ENCODE peak calls at places on chromosomes 2 and 18, in nine cellular contexts. L is kidney epithelial cell; K is stimulated activated CD4-positive, alpha-beta T cell treated with anti-CD3 and anti-CD28 coated beads, Interleukin-4, amount 100 ng/mL, for 24 hours; C is esophagus squamous epithelium; U is fibroblast of the aortic adventitia; I is occipital lobe; N is activated naive CD4-positive, alpha-beta T cell treated with anti-CD3 and anti-CD28 coated beads, Interleukin-2, amount 10 ng/mL, durations not matched to agents 7 days and 5 days; A is neural progenitor cell; V is activated CD4-positive, alpha-beta T cell treated with anti-CD3 and anti-CD28 coated beads, Interleukin-2, amount 10 ng/mL, durations not matched to agents 7 days and 5 days. X is an unnamed sample.

GRCh38 chr18:66553824-66554223 is 50.1 kb downstream of the CDH19 start:
- DNase-seq in U (no peak), L (no peak), I (no peak), K (no peak), A (no peak), C (no peak), V (no peak), N (no peak), X (peak; percentile 26)

GRCh38 chr2:232667989-232668583 is 29.0 kb upstream of the GIGYF2 start:
- DNase-seq in V (no peak), K (no peak), U (no peak), L (no peak), I (peak; percentile 36), A (peak; percentile 17), N (no peak), C (no peak), X (no peak)

GRCh38 chr2:157891630-157892016 is 15.5 kb upstream of the ACVR1 start:
- DNase-seq in U (no peak), N (no peak), I (no peak), V (no peak), C (no peak), A (no peak), K (no peak), L (no peak), X (no peak)

GRCh38 chr2:240623531-240624010 is 1.7 kb upstream of the GPR35 start:
- DNase-seq in C (no peak), U (no peak), V (no peak), N (peak; percentile 20), A (no peak), I (no peak), K (no peak), L (no peak), X (no peak)

GRCh38 chr18:48530399-48531081 is 8.3 kb upstream of the CTIF start:
- DNase-seq in I (no peak), K (no peak), C (no peak), L (no peak), N (no peak), U (no peak), V (no peak), A (no peak), X (no peak)

GRCh38 chr2:226799976-226800940 is 638 bp upstream of the IRS1 start:
- DNase-seq in A (peak; percentile 30), I (peak; percentile 70), C (no peak), L (no peak), K (no peak), U (peak; percentile 15), V (no peak), N (no peak), X (no peak)

GRCh38 chr18:21109936-21110666 is 1.5 kb downstream of the ROCK1 start:
- DNase-seq in L (no peak), I (no peak), C (no peak), V (no peak), K (no peak), U (no peak), N (no peak), A (no peak), X (no peak)

GRCh38 chr2:118832791-118833715 is 14.4 kb downstream of the EN1 start:
- DNase-seq in U (no peak), I (no peak), K (no peak), A (peak; percentile 62), C (no peak), N (no peak), L (no peak), V (no peak), X (no peak)

GRCh38 chr2:233832869-233833812 is 21.2 kb downstream of the HJURP start:
- DNase-seq in A (peak; percentile 85), U (peak; percentile 88), K (no peak), V (no peak), L (peak; percentile 26), I (no peak), N (peak; percentile 16), C (no peak), X (peak; percentile 43)

GRCh38 chr2:239252433-239253200 is 148.2 kb downstream of the HDAC4 start:
- DNase-seq in L (no peak), I (no peak), N (no peak), C (no peak), A (no peak), K (no peak), U (peak; percentile 31), V (no peak), X (no peak)

GRCh38 chr2:191249131-191249813 is 4.1 kb downstream of the MYO1B start:
- DNase-seq in N (no peak), V (no peak), L (no peak), U (peak; percentile 34), K (no peak), A (no peak), C (no peak), I (no peak), X (no peak)

GRCh38 chr2:28348149-28348567 is 44.5 kb upstream of the FOSL2 start:
- DNase-seq in I (no peak), K (peak; percentile 45), N (peak; percentile 78), C (no peak), V (peak; percentile 65), A (no peak), U (no peak), L (no peak), X (no peak)

GRCh38 chr2:40034198-40034597 is 255.1 kb upstream of the THUMPD2 start:
- DNase-seq in I (no peak), C (no peak), A (no peak), K (no peak), L (no peak), V (no peak), N (no peak), U (peak; percentile 70), X (peak; percentile 88)

GRCh38 chr2:113203901-113204519 is 30.2 kb downstream of the PSD4 start:
- DNase-seq in L (no peak), C (no peak), I (peak; percentile 15), A (peak; percentile 85), V (peak; percentile 80), K (peak; percentile 82), N (peak; percentile 84), U (peak; percentile 72), X (no peak)

GRCh38 chr18:21805771-21806366 is 65.3 kb downstream of the MIB1 start:
- DNase-seq in L (no peak), K (no peak), A (no peak), C (no peak), I (no peak), U (peak; percentile 13), V (no peak), N (no peak), X (no peak)

GRCh38 chr2:172049721-172050120 is 35.6 kb upstream of the DLX1 start:
- DNase-seq in N (no peak), I (no peak), K (no peak), C (no peak), V (no peak), L (no peak), U (no peak), A (no peak), X (no peak)

GRCh38 chr2:64604929-64605550 is 48.7 kb downstream of the SERTAD2 start:
- DNase-seq in K (no peak), N (peak; percentile 14), I (no peak), U (peak; percentile 83), A (no peak), C (no peak), V (no peak), L (no peak), X (no peak)

GRCh38 chr2:185813707-185814106 is 75.1 kb downstream of the FSIP2 start:
- DNase-seq in L (no peak), I (no peak), U (no peak), N (no peak), A (no peak), C (no peak), K (no peak), V (no peak), X (no peak)

GRCh38 chr2:47386551-47386950 is 16.4 kb upstream of the MSH2 start:
- DNase-seq in A (no peak), L (no peak), I (no peak), V (no peak), U (no peak), C (no peak), K (no peak), N (no peak), X (no peak)

GRCh38 chr2:33598472-33599174 is 476 bp downstream of the FAM98A start:
- DNase-seq in C (peak; percentile 11), I (no peak), V (peak; percentile 44), N (peak; percentile 60), U (peak; percentile 40), A (peak; percentile 52), K (peak; percentile 52), L (no peak), X (no peak)

GRCh38 chr2:138010890-138011289 is 46.6 kb downstream of the HNMT start:
- DNase-seq in N (no peak), C (no peak), L (no peak), I (no peak), V (no peak), U (no peak), A (no peak), K (no peak), X (no peak)

GRCh38 chr2:28084564-28084963 is 194.0 kb downstream of the BABAM2 start:
- DNase-seq in V (no peak), A (no peak), N (no peak), K (no peak), C (no peak), U (no peak), L (no peak), I (no peak), X (no peak)

GRCh38 chr2:182132605-182133004 is 147.0 kb downstream of the PPP1R1C start:
- DNase-seq in U (peak; percentile 35), I (no peak), A (no peak), V (no peak), L (no peak), K (no peak), N (no peak), C (no peak), X (no peak)

GRCh38 chr2:203155406-203155805 is 83.4 kb upstream of the CYP20A1 start:
- DNase-seq in N (peak; percentile 36), V (peak; percentile 35), C (no peak), I (no peak), U (no peak), L (no peak), A (no peak), K (no peak), X (no peak)

GRCh38 chr2:25960920-25961319 is 21.4 kb downstream of the KIF3C start:
- DNase-seq in V (no peak), L (no peak), K (no peak), N (no peak), C (no peak), U (peak; percentile 57), A (no peak), I (no peak), X (no peak)

GRCh38 chr2:222919841-222920609 is 59.2 kb downstream of the ACSL3 start:
- DNase-seq in K (no peak), I (no peak), L (peak; percentile 81), N (no peak), U (peak; percentile 85), V (no peak), C (no peak), A (no peak), X (peak; percentile 87)

X was measured in non-pigmented ciliary epithelial cell.